ENCODE peak calls at places on chromosomes 6 and 20, in four cellular contexts. One of them, this sample, is unnamed.

GRCh38 chr6:170063851-170064617 is 226.8 kb downstream of the DLL1 start:
- DNase-seq in neural progenitor cell: no peak
- DNase-seq in DND-41: no peak
- DNase-seq in hepatocyte: no peak
- DNase-seq in this sample: no peak

GRCh38 chr6:5108536-5108935 is 23.4 kb downstream of the PPP1R3G start:
- DNase-seq in neural progenitor cell: no peak
- DNase-seq in DND-41: no peak
- DNase-seq in hepatocyte: no peak
- DNase-seq in this sample: no peak

GRCh38 chr6:150857062-150857905 is 8.2 kb upstream of the MTHFD1L start:
- DNase-seq in neural progenitor cell: no peak
- DNase-seq in DND-41: no peak
- DNase-seq in hepatocyte: peak; percentile 69
- DNase-seq in this sample: peak; percentile 15

GRCh38 chr20:34997171-34997570 is 41.5 kb downstream of the MYH7B start:
- DNase-seq in neural progenitor cell: no peak
- DNase-seq in DND-41: no peak
- DNase-seq in hepatocyte: no peak
- DNase-seq in this sample: no peak

GRCh38 chr6:56758120-56758519 is 115.4 kb upstream of the DST start:
- DNase-seq in neural progenitor cell: no peak
- DNase-seq in DND-41: no peak
- DNase-seq in hepatocyte: no peak
- DNase-seq in this sample: no peak

GRCh38 chr6:11486051-11486450 is 51.5 kb upstream of the TMEM170B start:
- DNase-seq in neural progenitor cell: peak; percentile 15
- DNase-seq in DND-41: no peak
- DNase-seq in hepatocyte: no peak
- DNase-seq in this sample: no peak

GRCh38 chr20:61780066-61780465 is 285.6 kb downstream of the TAF4 start:
- DNase-seq in neural progenitor cell: no peak
- DNase-seq in DND-41: no peak
- DNase-seq in hepatocyte: no peak
- DNase-seq in this sample: no peak

GRCh38 chr20:36856691-36857635 is 19.0 kb upstream of the TLDC2 start:
- DNase-seq in neural progenitor cell: no peak
- DNase-seq in DND-41: peak; percentile 51
- DNase-seq in hepatocyte: no peak
- DNase-seq in this sample: no peak

GRCh38 chr6:140203611-140204553 is 829.4 kb upstream of the CITED2 start:
- DNase-seq in neural progenitor cell: no peak
- DNase-seq in DND-41: no peak
- DNase-seq in hepatocyte: no peak
- DNase-seq in this sample: no peak

GRCh38 chr6:130057495-130057894 is 39.1 kb downstream of the L3MBTL3 start:
- DNase-seq in neural progenitor cell: no peak
- DNase-seq in DND-41: no peak
- DNase-seq in hepatocyte: no peak
- DNase-seq in this sample: no peak

GRCh38 chr6:167855825-167856425 is 29.2 kb downstream of the AFDN start:
- DNase-seq in neural progenitor cell: no peak
- DNase-seq in DND-41: no peak
- DNase-seq in hepatocyte: peak; percentile 59
- DNase-seq in this sample: peak; percentile 96

GRCh38 chr20:46218656-46219055 is 89.6 kb downstream of the CDH22 start:
- DNase-seq in neural progenitor cell: no peak
- DNase-seq in DND-41: no peak
- DNase-seq in hepatocyte: no peak
- DNase-seq in this sample: no peak

GRCh38 chr6:95519228-95520037 is 57.9 kb upstream of the MANEA start:
- DNase-seq in neural progenitor cell: no peak
- DNase-seq in DND-41: no peak
- DNase-seq in hepatocyte: no peak
- DNase-seq in this sample: no peak

GRCh38 chr6:168027521-168027920 is 30.1 kb downstream of the KIF25 start:
- DNase-seq in neural progenitor cell: no peak
- DNase-seq in DND-41: no peak
- DNase-seq in hepatocyte: no peak
- DNase-seq in this sample: no peak

GRCh38 chr6:524803-525202 is 132.1 kb downstream of the HUS1B start:
- DNase-seq in neural progenitor cell: peak; percentile 43
- DNase-seq in DND-41: no peak
- DNase-seq in hepatocyte: no peak
- DNase-seq in this sample: no peak

GRCh38 chr20:54028276-54029011 is 42.0 kb downstream of the BCAS1 start:
- DNase-seq in neural progenitor cell: no peak
- DNase-seq in DND-41: no peak
- DNase-seq in hepatocyte: no peak
- DNase-seq in this sample: no peak
- TF ChIP-seq EZH2 in neural progenitor cell: no peak
- TF ChIP-seq EZH2 in DND-41: no peak
- TF ChIP-seq EZH2 in hepatocyte: no peak
- TF ChIP-seq EZH2 in this sample: no peak

DNA sequence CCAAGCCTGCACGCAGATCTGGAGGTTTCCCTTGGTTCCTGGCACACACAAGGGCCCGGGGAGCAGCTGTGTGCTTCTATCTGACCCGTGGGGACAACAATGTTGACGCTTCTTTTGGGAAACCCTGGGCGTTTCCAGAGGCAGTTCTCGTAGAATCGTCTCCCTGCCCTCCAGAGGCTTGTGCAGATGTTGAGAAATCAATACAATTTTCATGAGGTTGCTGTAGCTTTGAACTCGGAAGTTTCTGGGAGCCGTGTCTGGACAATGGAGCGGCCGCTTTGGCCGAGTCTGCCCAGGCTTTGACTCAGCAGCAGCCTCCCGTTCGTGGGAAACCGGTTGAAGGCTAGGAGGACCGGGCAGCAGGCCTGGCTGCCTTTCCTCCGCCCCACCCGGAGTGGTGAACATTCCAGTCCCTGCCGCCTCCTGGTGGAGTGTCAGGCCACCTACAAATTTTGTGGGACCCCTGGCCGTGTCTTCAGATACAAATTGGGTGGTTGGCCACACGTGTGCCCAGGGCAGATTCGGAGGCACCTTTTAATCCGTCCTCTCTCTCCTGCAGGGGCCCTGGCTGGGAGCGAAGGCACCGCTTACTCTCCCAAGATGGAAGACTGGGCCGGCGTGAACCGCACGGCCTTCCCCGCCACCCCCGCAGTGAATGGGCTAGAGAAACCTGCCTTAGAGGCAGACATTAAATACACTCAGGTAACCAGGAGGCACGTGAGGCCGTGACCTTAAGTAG is 2.7 kb downstream of the PAX1 start:
- DNase-seq in neural progenitor cell: peak; percentile 56
- DNase-seq in DND-41: no peak
- DNase-seq in hepatocyte: no peak
- DNase-seq in this sample: no peak
- TF ChIP-seq EZH2 in neural progenitor cell: peak; percentile 88
- TF ChIP-seq EZH2 in DND-41: no peak
- TF ChIP-seq EZH2 in hepatocyte: peak; percentile 62
- TF ChIP-seq EZH2 in this sample: no peak

DNA sequence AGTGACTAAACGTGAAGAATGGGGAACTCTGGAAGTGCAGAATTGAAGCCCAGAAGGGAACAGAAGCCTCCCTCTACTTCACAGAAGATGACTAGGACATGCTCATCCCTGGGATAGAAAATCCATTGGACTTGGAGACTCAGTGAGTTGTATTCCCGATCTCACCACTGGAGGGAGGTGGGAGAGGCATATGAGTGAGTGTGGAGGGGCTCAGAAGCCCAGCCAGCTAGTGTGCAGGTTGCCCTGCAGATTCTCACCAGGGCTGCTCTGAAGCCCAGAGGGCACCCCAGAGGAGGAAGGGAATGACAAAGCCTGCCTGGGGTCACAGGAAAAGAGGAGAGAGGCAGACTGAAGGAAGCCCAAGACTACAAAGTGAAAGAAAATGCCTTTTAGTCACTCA is 42.1 kb upstream of the HLA-E start:
- DNase-seq in neural progenitor cell: peak; percentile 76
- DNase-seq in DND-41: no peak
- DNase-seq in hepatocyte: peak; percentile 13
- DNase-seq in this sample: peak; percentile 47
- TF ChIP-seq EZH2 in neural progenitor cell: no peak
- TF ChIP-seq EZH2 in DND-41: no peak
- TF ChIP-seq EZH2 in hepatocyte: no peak
- TF ChIP-seq EZH2 in this sample: no peak

DNA sequence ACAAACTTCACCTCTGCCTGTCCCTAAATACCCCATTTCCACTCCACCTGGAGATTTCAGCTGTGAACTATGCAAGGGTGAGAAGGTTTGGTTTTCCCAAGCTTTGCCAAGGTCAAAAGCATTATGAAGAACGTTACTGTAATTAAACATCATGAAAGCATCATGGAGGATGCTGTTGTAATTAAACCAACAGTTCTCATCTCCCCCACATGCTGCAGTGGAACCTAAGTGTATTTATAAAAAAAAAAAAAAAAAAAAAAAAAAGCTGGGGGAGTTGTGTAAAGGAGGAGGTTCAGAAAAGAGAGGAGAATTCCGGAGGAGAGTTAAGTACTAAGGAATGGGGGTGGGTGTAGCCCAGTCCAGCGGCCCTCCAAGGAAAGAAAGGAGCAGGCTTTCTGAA is 474.8 kb upstream of the JARID2 start:
- DNase-seq in neural progenitor cell: no peak
- DNase-seq in DND-41: no peak
- DNase-seq in hepatocyte: no peak
- DNase-seq in this sample: no peak
- TF ChIP-seq EZH2 in neural progenitor cell: no peak
- TF ChIP-seq EZH2 in DND-41: no peak
- TF ChIP-seq EZH2 in hepatocyte: no peak
- TF ChIP-seq EZH2 in this sample: no peak

GRCh38 chr6:125746019-125746414 is 3.4 kb upstream of the HEY2 start:
- DNase-seq in neural progenitor cell: peak; percentile 25
- DNase-seq in DND-41: no peak
- DNase-seq in hepatocyte: no peak
- DNase-seq in this sample: no peak

GRCh38 chr6:125748534-125749111 is 809 bp upstream of the HEY2 start:
- DNase-seq in neural progenitor cell: peak; percentile 29
- DNase-seq in DND-41: no peak
- DNase-seq in hepatocyte: no peak
- DNase-seq in this sample: peak; percentile 12

GRCh38 chr6:125745281-125746018 is 4.0 kb upstream of the HEY2 start:
- DNase-seq in neural progenitor cell: peak; percentile 33
- DNase-seq in DND-41: no peak
- DNase-seq in hepatocyte: no peak
- DNase-seq in this sample: no peak

GRCh38 chr6:125747589-125748533 is 1.6 kb upstream of the HEY2 start:
- DNase-seq in neural progenitor cell: peak; percentile 69
- DNase-seq in DND-41: no peak
- DNase-seq in hepatocyte: peak; percentile 48
- DNase-seq in this sample: no peak

DNA sequence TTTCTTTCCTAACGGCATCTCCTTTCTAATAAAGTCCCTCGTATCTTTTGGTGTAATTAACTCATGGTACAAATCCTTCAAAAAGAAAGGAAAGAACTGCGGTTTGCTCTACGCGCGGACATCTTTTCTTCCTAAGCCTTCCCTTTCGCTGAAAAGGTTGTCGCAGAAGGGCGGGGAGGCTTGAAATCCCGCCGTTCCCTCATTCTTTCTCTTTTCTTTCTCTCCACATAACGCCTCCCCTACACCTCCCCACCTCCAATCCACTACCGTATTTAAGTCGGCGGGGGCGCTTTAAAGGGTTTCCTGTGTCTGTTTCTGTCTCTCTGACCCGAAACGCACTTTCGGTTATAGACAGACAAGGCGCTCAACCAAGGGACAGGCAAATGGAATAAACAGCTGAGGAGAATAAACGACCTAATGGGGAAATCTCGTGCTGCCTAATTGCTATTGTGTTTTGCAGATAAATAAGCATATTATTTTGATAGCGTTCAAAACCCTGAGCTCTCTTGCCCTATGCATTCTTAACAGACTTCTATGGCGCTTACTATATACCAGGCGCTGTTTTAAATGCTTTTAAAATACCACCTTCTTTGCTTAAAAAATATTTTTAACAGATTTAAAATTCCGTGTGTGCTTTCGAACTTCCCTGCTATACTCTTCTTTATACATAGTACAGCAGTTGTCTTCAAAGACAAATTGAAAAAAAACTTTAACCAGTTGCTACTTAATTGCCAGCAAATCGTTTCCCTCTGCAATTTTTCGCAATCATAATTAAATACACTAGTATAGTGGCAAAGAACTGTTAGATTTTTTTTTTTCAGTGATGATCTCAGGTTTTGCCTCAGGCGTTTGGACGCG is 2.5 kb upstream of the HEY2 start:
- DNase-seq in neural progenitor cell: peak; percentile 93
- DNase-seq in DND-41: peak; percentile 77
- DNase-seq in hepatocyte: peak; percentile 62
- DNase-seq in this sample: peak; percentile 59
- TF ChIP-seq EZH2 in neural progenitor cell: no peak
- TF ChIP-seq EZH2 in DND-41: no peak
- TF ChIP-seq EZH2 in hepatocyte: no peak
- TF ChIP-seq EZH2 in this sample: peak; percentile 93

DNA sequence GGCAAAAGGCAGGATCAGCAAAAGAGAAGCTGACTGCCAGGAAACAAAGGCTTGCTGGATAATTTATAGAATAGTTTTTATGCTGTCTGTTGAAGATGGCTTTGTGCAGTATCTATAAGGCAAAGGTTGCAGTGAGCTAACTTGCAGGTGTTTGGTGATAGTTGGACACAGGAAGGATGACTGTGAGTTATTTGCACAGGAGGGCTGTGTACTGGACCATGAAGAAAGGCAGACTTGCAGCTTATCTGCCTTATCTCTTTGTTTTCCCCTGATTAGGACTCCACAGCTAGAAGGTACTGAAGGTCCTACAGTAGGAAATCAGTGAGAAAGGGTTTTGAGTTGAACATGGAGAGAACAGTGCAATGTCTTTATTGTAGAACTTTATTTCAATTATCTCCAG is 2.1 kb downstream of the BTN1A1 start:
- DNase-seq in neural progenitor cell: peak; percentile 4
- DNase-seq in DND-41: no peak
- DNase-seq in hepatocyte: peak; percentile 20
- DNase-seq in this sample: peak; percentile 41
- TF ChIP-seq EZH2 in neural progenitor cell: no peak
- TF ChIP-seq EZH2 in DND-41: no peak
- TF ChIP-seq EZH2 in hepatocyte: no peak
- TF ChIP-seq EZH2 in this sample: no peak

DNA sequence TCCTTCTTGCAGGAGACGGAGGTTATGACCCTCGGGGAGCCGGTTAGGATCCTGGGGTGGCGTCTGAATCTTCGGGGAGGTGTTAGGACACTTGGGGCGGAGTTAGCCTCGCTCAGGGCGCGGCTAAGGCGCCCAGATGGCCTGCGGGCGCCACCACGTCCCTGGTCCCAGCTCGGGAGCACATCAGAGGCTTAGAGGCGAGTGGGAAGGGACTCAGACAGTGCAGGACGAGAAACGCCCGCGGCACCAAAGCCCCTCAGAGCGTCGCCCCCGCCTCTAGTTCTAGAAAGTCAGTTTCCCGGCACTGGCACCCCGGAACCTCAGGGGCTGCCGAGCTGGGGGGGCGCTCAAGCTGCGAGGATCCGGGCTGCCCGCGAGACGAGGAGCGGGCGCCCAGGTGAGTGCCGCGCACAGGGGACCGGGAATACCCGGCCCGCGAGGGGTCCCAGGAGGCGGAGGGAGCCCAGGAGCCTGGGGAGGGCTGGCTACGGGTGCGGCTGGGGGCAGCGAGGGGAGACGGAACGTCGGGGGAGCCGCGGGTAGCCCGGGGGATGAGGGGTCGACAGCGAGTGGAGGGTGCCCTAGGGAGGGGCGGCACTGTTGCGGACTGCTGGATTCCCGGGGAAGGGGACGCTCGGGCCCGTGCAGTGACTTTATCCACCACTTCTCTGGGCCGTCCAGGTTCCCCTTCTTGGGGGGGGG is at the start of gene HCK:
- DNase-seq in neural progenitor cell: peak; percentile 59
- DNase-seq in DND-41: no peak
- DNase-seq in hepatocyte: no peak
- DNase-seq in this sample: no peak
- TF ChIP-seq EZH2 in neural progenitor cell: peak; percentile 84
- TF ChIP-seq EZH2 in DND-41: no peak
- TF ChIP-seq EZH2 in hepatocyte: peak; percentile 13
- TF ChIP-seq EZH2 in this sample: no peak

This sample was measured in HepG2.